ENCODE peak calls at places on chromosomes 1 and 21, in four cellular contexts. G is WERI-Rb-1, I is IMR-90, J is upper lobe of right lung. H is an unnamed sample.

GRCh38 chr1:111679541-111679940 is 59.7 kb downstream of the INKA2 start:
- DNase-seq in J (no peak), I (no peak), G (no peak), H (no peak)

GRCh38 chr21:28325618-28326017 is 667.1 kb downstream of the LTN1 start:
- DNase-seq in G (no peak), I (no peak), J (no peak), H (peak; percentile 75)

GRCh38 chr1:1407957-1408318 is 845 bp upstream of the MRPL20 start:
- DNase-seq in J (no peak), G (no peak), I (no peak), H (no peak)

GRCh38 chr1:201119206-201119814 is 7.1 kb upstream of the CACNA1S start:
- DNase-seq in G (peak; percentile 91), I (peak; percentile 36), J (no peak), H (peak; percentile 60)

GRCh38 chr1:232620356-232620841 is 9.5 kb downstream of the SIPA1L2 start:
- DNase-seq in I (peak; percentile 71), G (no peak), J (no peak), H (peak; percentile 81)

GRCh38 chr1:99906535-99906934 is 56.4 kb downstream of the AGL start:
- DNase-seq in G (no peak), I (no peak), J (no peak), H (no peak)

GRCh38 chr1:228378453-228379164 is 28.0 kb downstream of the TRIM11 start:
- DNase-seq in J (peak; percentile 91), G (peak; percentile 69), I (peak; percentile 69), H (peak; percentile 69)

GRCh38 chr1:178485467-178486098 is 11.2 kb downstream of the CLEC20A start:
- DNase-seq in J (no peak), G (no peak), I (no peak), H (no peak)

GRCh38 chr1:19439464-19440171 is 45.7 kb downstream of the CAPZB start:
- DNase-seq in J (no peak), I (no peak), G (peak; percentile 25), H (no peak)

GRCh38 chr1:163076981-163077761 is 8.0 kb downstream of the RGS4 start:
- DNase-seq in G (no peak), J (no peak), I (peak; percentile 19), H (no peak)

GRCh38 chr1:172977296-172978027 is 73.3 kb downstream of the TNFSF18 start:
- DNase-seq in G (no peak), J (no peak), I (no peak), H (peak; percentile 71)

GRCh38 chr1:115225993-115226700 is 111.9 kb downstream of the NGF start:
- DNase-seq in I (no peak), G (no peak), J (no peak), H (no peak)

GRCh38 chr1:51535006-51535592 is 16.0 kb upstream of the EPS15 start:
- DNase-seq in J (no peak), I (peak; percentile 68), G (peak; percentile 44), H (peak; percentile 54)

GRCh38 chr1:206831605-206832004 is 33.8 kb upstream of the IL20 start:
- DNase-seq in G (no peak), J (no peak), I (no peak), H (no peak)

GRCh38 chr1:17046043-17046657 is 7.7 kb downstream of the SDHB start:
- DNase-seq in J (no peak), I (peak; percentile 72), G (no peak), H (peak; percentile 69)

GRCh38 chr1:203600782-203601513 is 25.7 kb upstream of the ATP2B4 start:
- DNase-seq in I (peak; percentile 27), J (no peak), G (peak; percentile 97), H (no peak)

GRCh38 chr1:3352952-3353331 is 101.5 kb upstream of the ARHGEF16 start:
- DNase-seq in J (no peak), I (no peak), G (no peak), H (no peak)

GRCh38 chr1:43149889-43150288 is 22.2 kb downstream of the EBNA1BP2 start:
- DNase-seq in I (no peak), G (no peak), J (no peak), H (no peak)

GRCh38 chr21:42747267-42747701 is 93.9 kb downstream of the PDE9A start:
- DNase-seq in J (peak; percentile 66), I (no peak), G (no peak), H (no peak)

GRCh38 chr21:45439171-45439872 is 34.4 kb downstream of the COL18A1 start:
- DNase-seq in J (peak; percentile 89), G (peak; percentile 81), I (peak; percentile 89), H (peak; percentile 77)

GRCh38 chr1:205014772-205015171 is 28.2 kb upstream of the CNTN2 start:
- DNase-seq in G (no peak), I (no peak), J (no peak), H (no peak)

GRCh38 chr21:41678944-41679343 is 87.9 kb downstream of the RIPK4 start:
- DNase-seq in G (peak; percentile 83), I (peak; percentile 94), J (peak; percentile 95), H (peak; percentile 100)

GRCh38 chr1:111541721-111542120 is 38.3 kb upstream of the ADORA3 start:
- DNase-seq in I (peak; percentile 37), G (no peak), J (no peak), H (peak; percentile 72)

GRCh38 chr1:100609849-100610248 is 71.9 kb downstream of the GPR88 start:
- DNase-seq in G (no peak), I (no peak), J (no peak), H (no peak)

GRCh38 chr1:58577676-58578073 is 623 bp upstream of the TACSTD2 start:
- DNase-seq in G (no peak), J (no peak), I (no peak), H (no peak)

GRCh38 chr1:111920221-111921024 is 69.0 kb downstream of the KCND3 start:
- DNase-seq in G (no peak), J (no peak), I (peak; percentile 5), H (peak; percentile 79)

GRCh38 chr1:192993426-192994085 is 65.6 kb downstream of the UCHL5 start:
- DNase-seq in I (peak; percentile 63), G (no peak), J (no peak), H (peak; percentile 20)

GRCh38 chr1:99441234-99442095 is 177.2 kb downstream of the PLPPR4 start:
- DNase-seq in I (peak; percentile 67), J (no peak), G (no peak), H (peak; percentile 2)

GRCh38 chr1:162364498-162364897 is 12.2 kb downstream of the SPATA46 start:
- DNase-seq in J (no peak), I (no peak), G (no peak), H (no peak)

GRCh38 chr1:180981596-180982387 is 40.9 kb downstream of the STX6 start:
- DNase-seq in G (no peak), I (no peak), J (no peak), H (no peak)

GRCh38 chr1:227896710-227897655 is 50.7 kb downstream of the WNT9A start:
- DNase-seq in I (no peak), J (peak; percentile 61), G (peak; percentile 2), H (no peak)

GRCh38 chr21:21187579-21187978 is 189.4 kb downstream of the NCAM2 start:
- DNase-seq in J (no peak), I (peak; percentile 59), G (no peak), H (no peak)
- TF ChIP-seq CTCF in J (no peak), I (no peak), G (no peak), H (no peak)

GRCh38 chr1:71638081-71638766 is 557.4 kb upstream of the ZRANB2 start:
- DNase-seq in I (peak; percentile 88), G (no peak), J (no peak), H (peak; percentile 38)

GRCh38 chr1:71644997-71645396 is 564.2 kb upstream of the ZRANB2 start:
- DNase-seq in J (no peak), G (no peak), I (no peak), H (no peak)

GRCh38 chr1:71640131-71640530 is 559.3 kb upstream of the ZRANB2 start:
- DNase-seq in I (no peak), J (no peak), G (no peak), H (no peak)

GRCh38 chr1:71641903-71642302 is 561.1 kb upstream of the ZRANB2 start:
- DNase-seq in J (no peak), I (no peak), G (no peak), H (no peak)

GRCh38 chr1:71641013-71641412 is 560.2 kb upstream of the ZRANB2 start:
- DNase-seq in J (no peak), I (no peak), G (no peak), H (no peak)
- H3K4me3 ChIP-seq in J (no peak overlapping the region), I (no peak overlapping the region), G (no peak overlapping the region), H (no peak overlapping the region)

GRCh38 chr1:114122891-114123621 is 30.6 kb downstream of the SYT6 start:
- DNase-seq in J (no peak), G (no peak), I (peak; percentile 33), H (peak; percentile 91)
- TF ChIP-seq CTCF in J (no peak), G (peak; percentile 34), I (no peak), H (no peak)

GRCh38 chr1:109386054-109386717 is 11.5 kb downstream of the SORT1 start:
- DNase-seq in I (no peak), J (no peak), G (no peak), H (no peak)

GRCh38 chr1:109388884-109389637 is 8.7 kb downstream of the SORT1 start:
- DNase-seq in J (no peak), G (peak; percentile 43), I (no peak), H (peak; percentile 14)

GRCh38 chr1:109385417-109385816 is 12.3 kb downstream of the SORT1 start:
- DNase-seq in I (no peak), G (no peak), J (no peak), H (no peak)

GRCh38 chr1:109389638-109390341 is 7.9 kb downstream of the SORT1 start:
- DNase-seq in I (no peak), J (no peak), G (no peak), H (no peak)

GRCh38 chr1:109388208-109388711 is 9.5 kb downstream of the SORT1 start:
- DNase-seq in I (no peak), G (no peak), J (no peak), H (no peak)
- H3K4me3 ChIP-seq in I (no peak overlapping the region), G (no peak overlapping the region), J (no peak overlapping the region), H (no peak overlapping the region)

GRCh38 chr1:9792156-9793042 is 31.4 kb downstream of the CLSTN1 start:
- DNase-seq in G (no peak), J (no peak), I (peak; percentile 36), H (peak; percentile 32)
- TF ChIP-seq CTCF in G (peak; percentile 48), J (no peak), I (no peak), H (peak; percentile 21)

H was measured in epithelial cell of esophagus.